ENCODE peak calls at places on chromosomes 5 and 9, in ten cellular contexts. One of them, this sample, is unnamed.

GRCh38 chr9:93112864-93113389 is 16.9 kb downstream of the CARD19 start:
- DNase-seq in PC-3: no peak
- DNase-seq in ovary: peak; percentile 18
- DNase-seq in stomach: no peak
- DNase-seq in hepatocyte: no peak
- DNase-seq in mucosa of descending colon: peak; percentile 24
- DNase-seq in lung: no peak
- DNase-seq in heart left ventricle: no peak
- DNase-seq in astrocyte: no peak
- DNase-seq in cardiac muscle cell: no peak
- DNase-seq in this sample: peak; percentile 64

GRCh38 chr5:175671013-175671412 is 13.1 kb downstream of the HRH2 start:
- DNase-seq in PC-3: no peak
- DNase-seq in ovary: no peak
- DNase-seq in stomach: peak; percentile 51
- DNase-seq in hepatocyte: no peak
- DNase-seq in mucosa of descending colon: no peak
- DNase-seq in lung: no peak
- DNase-seq in heart left ventricle: no peak
- DNase-seq in astrocyte: no peak
- DNase-seq in cardiac muscle cell: peak; percentile 40
- DNase-seq in this sample: no peak

GRCh38 chr9:137823986-137824771 is 53.4 kb upstream of the CACNA1B start:
- DNase-seq in PC-3: no peak
- DNase-seq in ovary: no peak
- DNase-seq in stomach: no peak
- DNase-seq in hepatocyte: no peak
- DNase-seq in mucosa of descending colon: no peak
- DNase-seq in lung: no peak
- DNase-seq in heart left ventricle: no peak
- DNase-seq in astrocyte: no peak
- DNase-seq in cardiac muscle cell: no peak
- DNase-seq in this sample: no peak

GRCh38 chr5:43627028-43627427 is 24.0 kb downstream of the NNT start:
- DNase-seq in PC-3: peak; percentile 80
- DNase-seq in ovary: no peak
- DNase-seq in stomach: no peak
- DNase-seq in hepatocyte: peak; percentile 39
- DNase-seq in mucosa of descending colon: no peak
- DNase-seq in lung: no peak
- DNase-seq in heart left ventricle: peak; percentile 27
- DNase-seq in astrocyte: no peak
- DNase-seq in cardiac muscle cell: peak; percentile 58
- DNase-seq in this sample: peak; percentile 28

GRCh38 chr5:88824892-88825781 is 57.8 kb downstream of the MEF2C start:
- DNase-seq in PC-3: peak; percentile 32
- DNase-seq in ovary: no peak
- DNase-seq in stomach: no peak
- DNase-seq in hepatocyte: peak; percentile 16
- DNase-seq in mucosa of descending colon: no peak
- DNase-seq in lung: no peak
- DNase-seq in heart left ventricle: no peak
- DNase-seq in astrocyte: peak; percentile 87
- DNase-seq in cardiac muscle cell: no peak
- DNase-seq in this sample: no peak

GRCh38 chr9:127785023-127785932 is 556 bp upstream of the CDK9 start:
- DNase-seq in PC-3: peak; percentile 75
- DNase-seq in ovary: peak; percentile 92
- DNase-seq in stomach: peak; percentile 91
- DNase-seq in hepatocyte: peak; percentile 91
- DNase-seq in mucosa of descending colon: peak; percentile 93
- DNase-seq in lung: peak; percentile 90
- DNase-seq in heart left ventricle: peak; percentile 90
- DNase-seq in astrocyte: no peak
- DNase-seq in cardiac muscle cell: peak; percentile 90
- DNase-seq in this sample: peak; percentile 81

GRCh38 chr9:135014341-135015010 is 73.0 kb upstream of the OLFM1 start:
- DNase-seq in PC-3: no peak
- DNase-seq in ovary: no peak
- DNase-seq in stomach: no peak
- DNase-seq in hepatocyte: no peak
- DNase-seq in mucosa of descending colon: no peak
- DNase-seq in lung: no peak
- DNase-seq in heart left ventricle: no peak
- DNase-seq in astrocyte: no peak
- DNase-seq in cardiac muscle cell: no peak
- DNase-seq in this sample: no peak

GRCh38 chr9:4339783-4340335 is 40.0 kb upstream of the GLIS3 start:
- DNase-seq in PC-3: peak; percentile 6
- DNase-seq in ovary: no peak
- DNase-seq in stomach: no peak
- DNase-seq in hepatocyte: no peak
- DNase-seq in mucosa of descending colon: no peak
- DNase-seq in lung: no peak
- DNase-seq in heart left ventricle: no peak
- DNase-seq in astrocyte: no peak
- DNase-seq in cardiac muscle cell: no peak
- DNase-seq in this sample: no peak

DNA sequence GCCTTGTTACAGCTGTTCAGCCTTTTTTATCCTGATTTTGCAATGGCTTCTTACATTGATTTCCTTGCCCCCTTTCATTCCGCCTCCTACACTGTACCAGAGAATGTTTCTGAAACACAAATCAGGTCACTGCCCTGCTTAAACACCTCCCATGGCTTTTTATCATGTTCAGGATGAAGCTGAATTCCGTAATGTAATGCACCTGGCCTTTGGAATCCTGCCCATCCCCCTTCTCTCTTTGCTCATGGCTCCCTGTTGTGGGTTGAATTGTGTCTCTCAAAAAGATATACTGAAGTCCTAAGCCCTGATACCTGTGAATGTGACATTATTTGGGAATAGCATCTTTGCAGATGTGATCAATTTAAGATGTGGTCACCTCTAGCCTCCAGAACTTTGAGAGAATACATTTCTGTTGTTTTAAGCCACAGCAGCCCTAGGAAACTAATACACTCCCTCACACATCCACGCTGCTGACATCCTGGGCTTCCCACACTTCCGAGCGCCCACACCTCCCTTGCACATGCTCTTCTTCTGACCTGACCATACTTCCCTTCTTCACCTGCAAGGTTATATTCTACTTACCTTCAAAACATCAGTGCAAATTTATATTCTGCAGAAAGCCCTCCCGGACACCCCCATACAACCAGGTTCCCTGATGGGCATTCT is 101.2 kb downstream of the DNAH5 start:
- DNase-seq in PC-3: no peak
- DNase-seq in ovary: no peak
- DNase-seq in stomach: no peak
- DNase-seq in hepatocyte: no peak
- DNase-seq in mucosa of descending colon: no peak
- DNase-seq in lung: no peak
- DNase-seq in heart left ventricle: no peak
- DNase-seq in astrocyte: no peak
- DNase-seq in cardiac muscle cell: no peak
- DNase-seq in this sample: no peak
- H3K4me3 ChIP-seq in PC-3: no peak overlapping the region
- H3K4me3 ChIP-seq in ovary: no peak overlapping the region
- H3K4me3 ChIP-seq in stomach: no peak overlapping the region
- H3K4me3 ChIP-seq in hepatocyte: no peak overlapping the region
- H3K4me3 ChIP-seq in mucosa of descending colon: no peak overlapping the region
- H3K4me3 ChIP-seq in lung: no peak overlapping the region
- H3K4me3 ChIP-seq in heart left ventricle: no peak overlapping the region
- H3K4me3 ChIP-seq in astrocyte: no peak overlapping the region
- H3K4me3 ChIP-seq in cardiac muscle cell: no peak overlapping the region
- H3K4me3 ChIP-seq in this sample: no peak overlapping the region

GRCh38 chr9:35603986-35604577 is 980 bp upstream of the TESK1 start:
- DNase-seq in PC-3: peak; percentile 98
- DNase-seq in ovary: peak; percentile 100
- DNase-seq in stomach: peak; percentile 100
- DNase-seq in hepatocyte: peak; percentile 100
- DNase-seq in mucosa of descending colon: peak; percentile 99
- DNase-seq in lung: peak; percentile 100
- DNase-seq in heart left ventricle: peak; percentile 100
- DNase-seq in astrocyte: peak; percentile 97
- DNase-seq in cardiac muscle cell: peak; percentile 100
- DNase-seq in this sample: peak; percentile 99

GRCh38 chr9:35598863-35599590 is 6.0 kb upstream of the TESK1 start:
- DNase-seq in PC-3: no peak
- DNase-seq in ovary: no peak
- DNase-seq in stomach: peak; percentile 63
- DNase-seq in hepatocyte: peak; percentile 65
- DNase-seq in mucosa of descending colon: peak; percentile 66
- DNase-seq in lung: no peak
- DNase-seq in heart left ventricle: no peak
- DNase-seq in astrocyte: no peak
- DNase-seq in cardiac muscle cell: no peak
- DNase-seq in this sample: no peak

GRCh38 chr9:35604578-35605335 is at the start of gene TESK1:
- DNase-seq in PC-3: peak; percentile 70
- DNase-seq in ovary: peak; percentile 75
- DNase-seq in stomach: peak; percentile 89
- DNase-seq in hepatocyte: peak; percentile 94
- DNase-seq in mucosa of descending colon: peak; percentile 90
- DNase-seq in lung: peak; percentile 82
- DNase-seq in heart left ventricle: peak; percentile 79
- DNase-seq in astrocyte: peak; percentile 19
- DNase-seq in cardiac muscle cell: peak; percentile 89
- DNase-seq in this sample: peak; percentile 59

GRCh38 chr9:35603506-35603985 is 1.5 kb upstream of the TESK1 start:
- DNase-seq in PC-3: peak; percentile 30
- DNase-seq in ovary: peak; percentile 83
- DNase-seq in stomach: peak; percentile 56
- DNase-seq in hepatocyte: peak; percentile 57
- DNase-seq in mucosa of descending colon: peak; percentile 55
- DNase-seq in lung: peak; percentile 65
- DNase-seq in heart left ventricle: peak; percentile 45
- DNase-seq in astrocyte: no peak
- DNase-seq in cardiac muscle cell: no peak
- DNase-seq in this sample: peak; percentile 90

DNA sequence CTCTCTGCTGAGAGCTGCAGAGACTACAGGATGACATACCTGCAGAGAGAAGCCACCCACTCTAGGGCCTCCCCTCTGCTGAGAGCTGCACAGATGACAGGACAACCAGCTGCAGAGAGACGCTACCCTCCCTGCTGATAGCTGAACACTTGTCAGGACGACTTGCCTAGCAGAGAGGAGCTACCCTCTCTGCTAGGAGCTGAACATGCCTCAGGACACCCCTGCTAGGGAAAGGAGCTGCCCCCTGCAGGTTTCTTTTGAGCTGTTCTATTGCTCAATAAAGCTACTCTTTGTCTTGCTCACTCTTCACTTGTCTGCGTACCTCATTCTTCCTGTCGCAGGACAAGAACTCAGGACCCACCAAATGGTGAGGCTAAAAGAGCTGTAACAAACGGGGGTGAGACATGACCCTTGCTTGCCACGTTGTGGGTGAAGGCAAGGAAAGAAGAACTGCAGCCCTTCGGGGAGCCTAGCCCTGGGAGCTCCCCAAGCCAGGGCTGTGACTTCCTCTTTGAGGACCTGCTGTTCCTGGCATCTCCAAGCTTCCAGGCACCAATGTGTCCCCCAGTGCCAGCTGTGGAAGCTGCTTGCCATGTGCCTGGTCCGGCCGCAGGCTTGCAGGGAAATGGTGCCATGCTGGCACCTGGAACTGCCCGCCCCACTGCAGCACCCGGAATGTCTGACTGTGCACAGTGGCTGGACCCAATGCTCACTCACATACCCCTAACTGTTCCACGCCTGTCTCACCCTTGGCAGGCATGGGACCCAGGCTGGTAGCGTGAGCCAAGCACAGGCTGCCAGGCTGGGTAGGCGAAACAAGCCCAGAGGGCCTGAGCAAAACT is 5.1 kb upstream of the TESK1 start:
- DNase-seq in PC-3: no peak
- DNase-seq in ovary: no peak
- DNase-seq in stomach: no peak
- DNase-seq in hepatocyte: no peak
- DNase-seq in mucosa of descending colon: no peak
- DNase-seq in lung: no peak
- DNase-seq in heart left ventricle: no peak
- DNase-seq in astrocyte: no peak
- DNase-seq in cardiac muscle cell: no peak
- DNase-seq in this sample: no peak
- TF ChIP-seq CTCF in PC-3: peak; percentile 23
- TF ChIP-seq CTCF in ovary: no peak
- TF ChIP-seq CTCF in stomach: no peak
- TF ChIP-seq CTCF in hepatocyte: no peak
- TF ChIP-seq CTCF in mucosa of descending colon: no peak
- TF ChIP-seq CTCF in lung: no peak
- TF ChIP-seq CTCF in heart left ventricle: no peak
- TF ChIP-seq CTCF in astrocyte: no peak
- TF ChIP-seq CTCF in cardiac muscle cell: peak; percentile 20
- TF ChIP-seq CTCF in this sample: no peak

GRCh38 chr5:113058269-113058668 is 81.7 kb downstream of the DCP2 start:
- DNase-seq in PC-3: no peak
- DNase-seq in ovary: no peak
- DNase-seq in stomach: no peak
- DNase-seq in hepatocyte: no peak
- DNase-seq in mucosa of descending colon: no peak
- DNase-seq in lung: no peak
- DNase-seq in heart left ventricle: no peak
- DNase-seq in astrocyte: no peak
- DNase-seq in cardiac muscle cell: no peak
- DNase-seq in this sample: no peak

GRCh38 chr5:113057437-113058052 is 80.9 kb downstream of the DCP2 start:
- DNase-seq in PC-3: no peak
- DNase-seq in ovary: no peak
- DNase-seq in stomach: no peak
- DNase-seq in hepatocyte: no peak
- DNase-seq in mucosa of descending colon: no peak
- DNase-seq in lung: no peak
- DNase-seq in heart left ventricle: no peak
- DNase-seq in astrocyte: no peak
- DNase-seq in cardiac muscle cell: no peak
- DNase-seq in this sample: no peak

GRCh38 chr5:113060410-113061025 is 83.9 kb downstream of the DCP2 start:
- DNase-seq in PC-3: no peak
- DNase-seq in ovary: no peak
- DNase-seq in stomach: no peak
- DNase-seq in hepatocyte: no peak
- DNase-seq in mucosa of descending colon: no peak
- DNase-seq in lung: no peak
- DNase-seq in heart left ventricle: no peak
- DNase-seq in astrocyte: no peak
- DNase-seq in cardiac muscle cell: no peak
- DNase-seq in this sample: no peak

GRCh38 chr5:113059232-113059805 is 82.7 kb downstream of the DCP2 start:
- DNase-seq in PC-3: no peak
- DNase-seq in ovary: no peak
- DNase-seq in stomach: no peak
- DNase-seq in hepatocyte: no peak
- DNase-seq in mucosa of descending colon: no peak
- DNase-seq in lung: no peak
- DNase-seq in heart left ventricle: no peak
- DNase-seq in astrocyte: peak; percentile 95
- DNase-seq in cardiac muscle cell: no peak
- DNase-seq in this sample: no peak

GRCh38 chr5:113058706-113059226 is 82.2 kb downstream of the DCP2 start:
- DNase-seq in PC-3: no peak
- DNase-seq in ovary: no peak
- DNase-seq in stomach: no peak
- DNase-seq in hepatocyte: no peak
- DNase-seq in mucosa of descending colon: no peak
- DNase-seq in lung: no peak
- DNase-seq in heart left ventricle: no peak
- DNase-seq in astrocyte: no peak
- DNase-seq in cardiac muscle cell: no peak
- DNase-seq in this sample: no peak
- H3K4me1 ChIP-seq in PC-3: peaks cover 17% of the 10 kb centered on the region
- H3K4me1 ChIP-seq in ovary: no peaks in the 10 kb centered on the region
- H3K4me1 ChIP-seq in stomach: no peaks in the 10 kb centered on the region
- H3K4me1 ChIP-seq in hepatocyte: peaks cover 9% of the 10 kb centered on the region
- H3K4me1 ChIP-seq in mucosa of descending colon: no peaks in the 10 kb centered on the region
- H3K4me1 ChIP-seq in lung: peaks cover 3% of the 10 kb centered on the region
- H3K4me1 ChIP-seq in heart left ventricle: peaks cover 5% of the 10 kb centered on the region
- H3K4me1 ChIP-seq in astrocyte: peaks cover 48% of the 10 kb centered on the region
- H3K4me1 ChIP-seq in cardiac muscle cell: peaks cover 9% of the 10 kb centered on the region
- H3K4me1 ChIP-seq in this sample: no peaks in the 10 kb centered on the region

GRCh38 chr5:171285465-171285864 is 23.6 kb upstream of the TLX3 start:
- DNase-seq in PC-3: no peak
- DNase-seq in ovary: no peak
- DNase-seq in stomach: no peak
- DNase-seq in hepatocyte: no peak
- DNase-seq in mucosa of descending colon: no peak
- DNase-seq in lung: no peak
- DNase-seq in heart left ventricle: no peak
- DNase-seq in astrocyte: no peak
- DNase-seq in cardiac muscle cell: no peak
- DNase-seq in this sample: no peak

GRCh38 chr5:171291371-171291770 is 17.7 kb upstream of the TLX3 start:
- DNase-seq in PC-3: no peak
- DNase-seq in ovary: no peak
- DNase-seq in stomach: no peak
- DNase-seq in hepatocyte: no peak
- DNase-seq in mucosa of descending colon: no peak
- DNase-seq in lung: no peak
- DNase-seq in heart left ventricle: no peak
- DNase-seq in astrocyte: peak; percentile 39
- DNase-seq in cardiac muscle cell: no peak
- DNase-seq in this sample: no peak

DNA sequence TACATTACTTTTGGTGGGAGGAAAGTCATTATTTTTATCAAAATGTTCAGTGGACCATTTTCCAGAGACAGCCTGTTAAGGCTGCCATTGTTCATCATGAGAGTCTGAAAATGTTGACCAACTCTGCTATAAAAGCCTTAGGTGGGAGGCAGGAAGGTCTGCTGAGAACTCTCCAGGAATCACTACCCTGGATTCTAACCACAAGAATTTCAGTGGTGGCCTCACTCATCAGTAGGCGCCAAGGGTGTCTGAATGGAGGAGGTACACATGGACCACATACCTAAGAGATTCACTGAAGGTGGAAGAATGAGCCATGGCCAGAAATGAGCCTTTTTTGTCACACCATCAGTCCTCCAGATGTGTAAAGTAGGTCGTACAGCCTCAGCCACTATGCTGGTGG is 21.0 kb upstream of the TLX3 start:
- DNase-seq in PC-3: no peak
- DNase-seq in ovary: no peak
- DNase-seq in stomach: no peak
- DNase-seq in hepatocyte: no peak
- DNase-seq in mucosa of descending colon: no peak
- DNase-seq in lung: no peak
- DNase-seq in heart left ventricle: no peak
- DNase-seq in astrocyte: peak; percentile 57
- DNase-seq in cardiac muscle cell: no peak
- DNase-seq in this sample: no peak
- H3K4me3 ChIP-seq in PC-3: no peak overlapping the region
- H3K4me3 ChIP-seq in ovary: no peak overlapping the region
- H3K4me3 ChIP-seq in stomach: no peak overlapping the region
- H3K4me3 ChIP-seq in hepatocyte: no peak overlapping the region
- H3K4me3 ChIP-seq in mucosa of descending colon: no peak overlapping the region
- H3K4me3 ChIP-seq in lung: no peak overlapping the region
- H3K4me3 ChIP-seq in heart left ventricle: no peak overlapping the region
- H3K4me3 ChIP-seq in astrocyte: no peak overlapping the region
- H3K4me3 ChIP-seq in cardiac muscle cell: no peak overlapping the region
- H3K4me3 ChIP-seq in this sample: no peak overlapping the region

This sample was measured in tibial artery.